ENCODE peak calls at places on chromosomes 3 and 15, in ten cellular contexts. One of them, this sample, is unnamed.

GRCh38 chr3:35777563-35777962 is 138.2 kb downstream of the ARPP21 start:
- DNase-seq in astrocyte of the cerebellum: no peak
- DNase-seq in ovary: no peak
- DNase-seq in GM12864: no peak
- DNase-seq in OCI-LY7: no peak
- DNase-seq in left ventricle myocardium inferior: no peak
- DNase-seq in A549: no peak
- DNase-seq in esophagus squamous epithelium: no peak
- DNase-seq in sigmoid colon: no peak
- DNase-seq in mucosa of descending colon: no peak
- DNase-seq in this sample: no peak

GRCh38 chr3:108125550-108126071 is 34.8 kb upstream of the CD47 start:
- DNase-seq in astrocyte of the cerebellum: no peak
- DNase-seq in ovary: no peak
- DNase-seq in GM12864: peak
- DNase-seq in OCI-LY7: peak
- DNase-seq in left ventricle myocardium inferior: no peak
- DNase-seq in A549: no peak
- DNase-seq in esophagus squamous epithelium: peak
- DNase-seq in sigmoid colon: no peak
- DNase-seq in mucosa of descending colon: peak
- DNase-seq in this sample: no peak

GRCh38 chr3:12369598-12369997 is 80.7 kb downstream of the PPARG start:
- DNase-seq in astrocyte of the cerebellum: no peak
- DNase-seq in ovary: no peak
- DNase-seq in GM12864: no peak
- DNase-seq in OCI-LY7: no peak
- DNase-seq in left ventricle myocardium inferior: no peak
- DNase-seq in A549: no peak
- DNase-seq in esophagus squamous epithelium: no peak
- DNase-seq in sigmoid colon: no peak
- DNase-seq in mucosa of descending colon: no peak
- DNase-seq in this sample: no peak

GRCh38 chr3:183298708-183299153 is 45.7 kb downstream of the B3GNT5 start:
- DNase-seq in astrocyte of the cerebellum: peak
- DNase-seq in ovary: peak
- DNase-seq in GM12864: no peak
- DNase-seq in OCI-LY7: no peak
- DNase-seq in left ventricle myocardium inferior: peak
- DNase-seq in A549: no peak
- DNase-seq in esophagus squamous epithelium: peak
- DNase-seq in sigmoid colon: peak
- DNase-seq in mucosa of descending colon: no peak
- DNase-seq in this sample: peak

GRCh38 chr3:151356791-151357460 is 27.6 kb upstream of the P2RY13 start:
- DNase-seq in astrocyte of the cerebellum: no peak
- DNase-seq in ovary: no peak
- DNase-seq in GM12864: no peak
- DNase-seq in OCI-LY7: no peak
- DNase-seq in left ventricle myocardium inferior: no peak
- DNase-seq in A549: no peak
- DNase-seq in esophagus squamous epithelium: no peak
- DNase-seq in sigmoid colon: no peak
- DNase-seq in mucosa of descending colon: no peak
- DNase-seq in this sample: no peak

GRCh38 chr3:31240466-31240865 is 292.3 kb upstream of the STT3B start:
- DNase-seq in astrocyte of the cerebellum: no peak
- DNase-seq in ovary: no peak
- DNase-seq in GM12864: no peak
- DNase-seq in OCI-LY7: peak
- DNase-seq in left ventricle myocardium inferior: no peak
- DNase-seq in A549: no peak
- DNase-seq in esophagus squamous epithelium: no peak
- DNase-seq in sigmoid colon: no peak
- DNase-seq in mucosa of descending colon: no peak
- DNase-seq in this sample: no peak

GRCh38 chr3:105762749-105763673 is 105.8 kb downstream of the CBLB start:
- DNase-seq in astrocyte of the cerebellum: no peak
- DNase-seq in ovary: no peak
- DNase-seq in GM12864: no peak
- DNase-seq in OCI-LY7: no peak
- DNase-seq in left ventricle myocardium inferior: no peak
- DNase-seq in A549: no peak
- DNase-seq in esophagus squamous epithelium: no peak
- DNase-seq in sigmoid colon: no peak
- DNase-seq in mucosa of descending colon: no peak
- DNase-seq in this sample: no peak

GRCh38 chr15:53576841-53577240 is 182.6 kb downstream of the WDR72 start:
- DNase-seq in astrocyte of the cerebellum: no peak
- DNase-seq in ovary: no peak
- DNase-seq in GM12864: no peak
- DNase-seq in OCI-LY7: no peak
- DNase-seq in left ventricle myocardium inferior: no peak
- DNase-seq in A549: no peak
- DNase-seq in esophagus squamous epithelium: no peak
- DNase-seq in sigmoid colon: no peak
- DNase-seq in mucosa of descending colon: no peak
- DNase-seq in this sample: no peak

GRCh38 chr15:27530994-27531393 is 560.0 kb downstream of the GABRG3 start:
- DNase-seq in astrocyte of the cerebellum: no peak
- DNase-seq in ovary: no peak
- DNase-seq in GM12864: no peak
- DNase-seq in OCI-LY7: no peak
- DNase-seq in left ventricle myocardium inferior: no peak
- DNase-seq in A549: no peak
- DNase-seq in esophagus squamous epithelium: no peak
- DNase-seq in sigmoid colon: no peak
- DNase-seq in mucosa of descending colon: no peak
- DNase-seq in this sample: no peak

GRCh38 chr15:27538325-27538724 is 560.8 kb downstream of the OCA2 start:
- DNase-seq in astrocyte of the cerebellum: no peak
- DNase-seq in ovary: no peak
- DNase-seq in GM12864: no peak
- DNase-seq in OCI-LY7: no peak
- DNase-seq in left ventricle myocardium inferior: no peak
- DNase-seq in A549: no peak
- DNase-seq in esophagus squamous epithelium: no peak
- DNase-seq in sigmoid colon: no peak
- DNase-seq in mucosa of descending colon: no peak
- DNase-seq in this sample: no peak

GRCh38 chr15:27532358-27532757 is 561.4 kb downstream of the GABRG3 start:
- DNase-seq in astrocyte of the cerebellum: no peak
- DNase-seq in ovary: no peak
- DNase-seq in GM12864: no peak
- DNase-seq in OCI-LY7: no peak
- DNase-seq in left ventricle myocardium inferior: no peak
- DNase-seq in A549: no peak
- DNase-seq in esophagus squamous epithelium: no peak
- DNase-seq in sigmoid colon: no peak
- DNase-seq in mucosa of descending colon: no peak
- DNase-seq in this sample: no peak

GRCh38 chr15:27541581-27541980 is 557.5 kb downstream of the OCA2 start:
- DNase-seq in astrocyte of the cerebellum: no peak
- DNase-seq in ovary: no peak
- DNase-seq in GM12864: no peak
- DNase-seq in OCI-LY7: no peak
- DNase-seq in left ventricle myocardium inferior: no peak
- DNase-seq in A549: no peak
- DNase-seq in esophagus squamous epithelium: no peak
- DNase-seq in sigmoid colon: no peak
- DNase-seq in mucosa of descending colon: no peak
- DNase-seq in this sample: no peak

DNA sequence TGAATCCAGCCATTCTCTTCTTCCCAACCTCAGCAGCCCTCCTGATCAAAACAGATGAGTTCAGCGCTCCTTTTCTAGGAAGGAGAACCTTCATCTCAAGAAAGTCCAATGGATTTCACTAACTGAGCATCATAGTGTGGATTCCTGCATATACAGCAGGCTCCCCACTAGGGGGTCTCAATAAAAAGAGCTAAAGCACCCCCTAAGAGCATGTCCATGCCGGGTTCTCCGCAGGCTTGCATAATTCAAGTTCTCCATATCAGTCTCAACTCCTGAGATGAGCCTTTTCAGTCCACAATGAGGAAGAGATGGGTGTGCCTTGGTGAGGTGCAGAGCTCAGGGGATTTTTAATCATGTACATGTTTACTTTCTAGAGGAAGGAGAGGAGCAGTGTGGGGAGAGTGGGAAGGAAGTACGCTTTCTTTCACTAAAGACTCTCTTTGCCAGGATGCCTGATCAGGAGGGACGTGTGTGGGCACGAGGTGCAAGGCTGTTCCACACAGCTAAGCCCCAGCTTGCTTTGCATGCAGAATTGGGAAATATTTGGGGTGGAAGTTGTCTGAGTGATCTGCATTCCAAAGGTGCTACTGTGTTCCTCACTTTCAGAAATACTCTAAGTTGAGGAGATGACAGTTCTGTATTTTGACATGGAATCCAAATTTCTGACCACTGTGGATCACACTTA is 563.5 kb downstream of the OCA2 start:
- DNase-seq in astrocyte of the cerebellum: no peak
- DNase-seq in ovary: no peak
- DNase-seq in GM12864: no peak
- DNase-seq in OCI-LY7: no peak
- DNase-seq in left ventricle myocardium inferior: no peak
- DNase-seq in A549: no peak
- DNase-seq in esophagus squamous epithelium: no peak
- DNase-seq in sigmoid colon: no peak
- DNase-seq in mucosa of descending colon: no peak
- DNase-seq in this sample: no peak
- TF ChIP-seq CTCF in astrocyte of the cerebellum: no peak
- TF ChIP-seq CTCF in ovary: no peak
- TF ChIP-seq CTCF in GM12864: no peak
- TF ChIP-seq CTCF in OCI-LY7: no peak
- TF ChIP-seq CTCF in left ventricle myocardium inferior: no peak
- TF ChIP-seq CTCF in A549: no peak
- TF ChIP-seq CTCF in esophagus squamous epithelium: no peak
- TF ChIP-seq CTCF in sigmoid colon: no peak
- TF ChIP-seq CTCF in mucosa of descending colon: no peak
- TF ChIP-seq CTCF in this sample: no peak

GRCh38 chr3:99859855-99860254 is 42.2 kb downstream of the CMSS1 start:
- DNase-seq in astrocyte of the cerebellum: peak
- DNase-seq in ovary: no peak
- DNase-seq in GM12864: no peak
- DNase-seq in OCI-LY7: no peak
- DNase-seq in left ventricle myocardium inferior: no peak
- DNase-seq in A549: no peak
- DNase-seq in esophagus squamous epithelium: no peak
- DNase-seq in sigmoid colon: no peak
- DNase-seq in mucosa of descending colon: no peak
- DNase-seq in this sample: peak
- H3K4me3 ChIP-seq in astrocyte of the cerebellum: no peak
- H3K4me3 ChIP-seq in ovary: no peak
- H3K4me3 ChIP-seq in GM12864: no peak
- H3K4me3 ChIP-seq in OCI-LY7: no peak
- H3K4me3 ChIP-seq in left ventricle myocardium inferior: no peak
- H3K4me3 ChIP-seq in A549: no peak
- H3K4me3 ChIP-seq in esophagus squamous epithelium: no peak
- H3K4me3 ChIP-seq in sigmoid colon: no peak
- H3K4me3 ChIP-seq in mucosa of descending colon: no peak
- H3K4me3 ChIP-seq in this sample: no peak

GRCh38 chr3:82133070-82133606 is 371.7 kb upstream of the GBE1 start:
- DNase-seq in astrocyte of the cerebellum: peak
- DNase-seq in ovary: peak
- DNase-seq in GM12864: peak
- DNase-seq in OCI-LY7: peak
- DNase-seq in left ventricle myocardium inferior: peak
- DNase-seq in A549: peak
- DNase-seq in esophagus squamous epithelium: no peak
- DNase-seq in sigmoid colon: peak
- DNase-seq in mucosa of descending colon: peak
- DNase-seq in this sample: peak

GRCh38 chr3:82132210-82133069 is 371.0 kb upstream of the GBE1 start:
- DNase-seq in astrocyte of the cerebellum: no peak
- DNase-seq in ovary: no peak
- DNase-seq in GM12864: no peak
- DNase-seq in OCI-LY7: no peak
- DNase-seq in left ventricle myocardium inferior: no peak
- DNase-seq in A549: no peak
- DNase-seq in esophagus squamous epithelium: no peak
- DNase-seq in sigmoid colon: no peak
- DNase-seq in mucosa of descending colon: no peak
- DNase-seq in this sample: no peak

GRCh38 chr3:82130056-82130455 is 368.6 kb upstream of the GBE1 start:
- DNase-seq in astrocyte of the cerebellum: no peak
- DNase-seq in ovary: no peak
- DNase-seq in GM12864: no peak
- DNase-seq in OCI-LY7: no peak
- DNase-seq in left ventricle myocardium inferior: no peak
- DNase-seq in A549: no peak
- DNase-seq in esophagus squamous epithelium: no peak
- DNase-seq in sigmoid colon: no peak
- DNase-seq in mucosa of descending colon: no peak
- DNase-seq in this sample: no peak
- TF ChIP-seq CTCF in astrocyte of the cerebellum: no peak
- TF ChIP-seq CTCF in ovary: no peak
- TF ChIP-seq CTCF in GM12864: no peak
- TF ChIP-seq CTCF in OCI-LY7: no peak
- TF ChIP-seq CTCF in left ventricle myocardium inferior: no peak
- TF ChIP-seq CTCF in A549: no peak
- TF ChIP-seq CTCF in esophagus squamous epithelium: no peak
- TF ChIP-seq CTCF in sigmoid colon: no peak
- TF ChIP-seq CTCF in mucosa of descending colon: no peak
- TF ChIP-seq CTCF in this sample: no peak

GRCh38 chr15:72271221-72271620 is 1.1 kb downstream of the PARP6 start:
- DNase-seq in astrocyte of the cerebellum: no peak
- DNase-seq in ovary: no peak
- DNase-seq in GM12864: no peak
- DNase-seq in OCI-LY7: no peak
- DNase-seq in left ventricle myocardium inferior: no peak
- DNase-seq in A549: no peak
- DNase-seq in esophagus squamous epithelium: no peak
- DNase-seq in sigmoid colon: no peak
- DNase-seq in mucosa of descending colon: no peak
- DNase-seq in this sample: no peak

GRCh38 chr15:72272997-72273352 is 621 bp upstream of the PARP6 start:
- DNase-seq in astrocyte of the cerebellum: no peak
- DNase-seq in ovary: no peak
- DNase-seq in GM12864: no peak
- DNase-seq in OCI-LY7: no peak
- DNase-seq in left ventricle myocardium inferior: no peak
- DNase-seq in A549: no peak
- DNase-seq in esophagus squamous epithelium: no peak
- DNase-seq in sigmoid colon: no peak
- DNase-seq in mucosa of descending colon: no peak
- DNase-seq in this sample: no peak

GRCh38 chr15:72271895-72272212 is 500 bp downstream of the PARP6 start:
- DNase-seq in astrocyte of the cerebellum: no peak
- DNase-seq in ovary: no peak
- DNase-seq in GM12864: no peak
- DNase-seq in OCI-LY7: peak
- DNase-seq in left ventricle myocardium inferior: no peak
- DNase-seq in A549: peak
- DNase-seq in esophagus squamous epithelium: no peak
- DNase-seq in sigmoid colon: no peak
- DNase-seq in mucosa of descending colon: no peak
- DNase-seq in this sample: no peak

GRCh38 chr15:72272213-72272996 is at the start of gene PARP6:
- DNase-seq in astrocyte of the cerebellum: peak
- DNase-seq in ovary: peak
- DNase-seq in GM12864: peak
- DNase-seq in OCI-LY7: peak
- DNase-seq in left ventricle myocardium inferior: peak
- DNase-seq in A549: peak
- DNase-seq in esophagus squamous epithelium: peak
- DNase-seq in sigmoid colon: peak
- DNase-seq in mucosa of descending colon: peak
- DNase-seq in this sample: peak

DNA sequence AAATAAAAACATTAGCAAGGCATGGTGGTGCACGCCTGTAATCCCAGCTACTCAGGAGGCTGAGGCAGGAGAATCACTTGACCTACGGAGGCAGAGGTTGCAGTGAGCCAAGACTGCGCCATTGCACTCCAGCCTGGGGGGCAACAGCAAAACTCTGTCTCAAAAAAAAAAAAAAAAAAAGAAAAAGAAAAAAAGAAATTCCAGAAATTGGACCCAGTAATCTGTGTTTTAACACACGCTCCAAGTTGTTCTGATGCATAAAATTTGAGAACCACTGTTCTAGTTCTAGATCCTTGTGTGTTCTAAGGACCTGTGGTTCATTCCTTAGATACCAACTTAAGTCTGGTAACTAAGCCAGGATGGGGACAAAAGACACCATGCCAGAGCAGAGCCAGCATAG is 2.6 kb downstream of the PARP6 start:
- DNase-seq in astrocyte of the cerebellum: no peak
- DNase-seq in ovary: no peak
- DNase-seq in GM12864: no peak
- DNase-seq in OCI-LY7: no peak
- DNase-seq in left ventricle myocardium inferior: no peak
- DNase-seq in A549: no peak
- DNase-seq in esophagus squamous epithelium: no peak
- DNase-seq in sigmoid colon: no peak
- DNase-seq in mucosa of descending colon: no peak
- DNase-seq in this sample: no peak
- H3K4me3 ChIP-seq in astrocyte of the cerebellum: no peak
- H3K4me3 ChIP-seq in ovary: no peak
- H3K4me3 ChIP-seq in GM12864: no peak
- H3K4me3 ChIP-seq in OCI-LY7: no peak
- H3K4me3 ChIP-seq in left ventricle myocardium inferior: no peak
- H3K4me3 ChIP-seq in A549: no peak
- H3K4me3 ChIP-seq in esophagus squamous epithelium: no peak
- H3K4me3 ChIP-seq in sigmoid colon: no peak
- H3K4me3 ChIP-seq in mucosa of descending colon: no peak
- H3K4me3 ChIP-seq in this sample: no peak